ENCODE peak calls at places on chromosome 16, in four cellular contexts. H is kidney tubule cell; G is cardiac fibroblast; V is CD8-positive, alpha-beta T cell. K is an unnamed sample.

GRCh38 chr16:71474864-71475263 is 12.8 kb upstream of the ZNF23 start:
- DNase-seq in V (no peak), G (peak; percentile 92), H (peak; percentile 94), K (no peak)

GRCh38 chr16:2973081-2973480 is 3.9 kb downstream of the PAQR4 start:
- DNase-seq in G (no peak), H (no peak), V (no peak), K (no peak)

GRCh38 chr16:87982491-87983415 is 31.5 kb downstream of the BANP start:
- DNase-seq in H (peak; percentile 50), V (no peak), G (no peak), K (no peak)

GRCh38 chr16:75304521-75305363 is 53.3 kb upstream of the BCAR1 start:
- DNase-seq in V (no peak), H (peak; percentile 89), G (peak; percentile 94), K (no peak)

GRCh38 chr16:81891734-81892364 is 112.8 kb downstream of the PLCG2 start:
- DNase-seq in H (no peak), G (no peak), V (no peak), K (no peak)

GRCh38 chr16:85626191-85626951 is 13.2 kb downstream of the GSE1 start:
- DNase-seq in H (no peak), G (no peak), V (no peak), K (no peak)

GRCh38 chr16:58464047-58464915 is 35.7 kb upstream of the NDRG4 start:
- DNase-seq in V (no peak), G (no peak), H (peak; percentile 34), K (peak; percentile 15)

GRCh38 chr16:22843122-22843521 is 29.2 kb downstream of the HS3ST2 start:
- DNase-seq in G (no peak), V (no peak), H (no peak), K (no peak)

GRCh38 chr16:66925322-66925840 is at the start of gene RRAD:
- DNase-seq in H (peak; percentile 90), G (peak; percentile 40), V (no peak), K (no peak)

GRCh38 chr16:88264641-88265285 is 118.0 kb upstream of the ZNF469 start:
- DNase-seq in G (peak; percentile 95), H (peak; percentile 98), V (peak; percentile 42), K (no peak)

GRCh38 chr16:75044800-75045361 is 46.1 kb downstream of the ZNRF1 start:
- DNase-seq in V (no peak), H (no peak), G (peak; percentile 64), K (no peak)

GRCh38 chr16:74939688-74940087 is 45.2 kb downstream of the WDR59 start:
- DNase-seq in V (no peak), G (no peak), H (no peak), K (no peak)

GRCh38 chr16:48608871-48609452 is 1.0 kb downstream of the N4BP1 start:
- DNase-seq in H (no peak), G (no peak), V (no peak), K (no peak)

GRCh38 chr16:6104423-6104822 is 1006.8 kb upstream of the EEF2KMT start:
- DNase-seq in H (no peak), V (no peak), G (no peak), K (no peak)

GRCh38 chr16:27762441-27762840 is 212.5 kb downstream of the KATNIP start:
- DNase-seq in V (no peak), G (peak; percentile 45), H (peak; percentile 90), K (no peak)

GRCh38 chr16:10988164-10988803 is 43.9 kb downstream of the CLEC16A start:
- DNase-seq in G (no peak), H (peak; percentile 17), V (peak; percentile 8), K (no peak)

GRCh38 chr16:24639769-24640168 is 89.7 kb upstream of the TNRC6A start:
- DNase-seq in V (no peak), G (no peak), H (no peak), K (no peak)

GRCh38 chr16:75096730-75097129 is 19.9 kb downstream of the LDHD start:
- DNase-seq in H (no peak), G (no peak), V (no peak), K (no peak)

GRCh38 chr16:31395647-31396046 is 2.5 kb downstream of the ITGAD start:
- DNase-seq in G (no peak), H (no peak), V (no peak), K (no peak)

GRCh38 chr16:46743232-46743719 is 4.9 kb downstream of the MYLK3 start:
- DNase-seq in H (peak; percentile 50), G (peak; percentile 63), V (no peak), K (no peak)

GRCh38 chr16:1159325-1159972 is 6.5 kb downstream of the CACNA1H start:
- DNase-seq in G (no peak), V (no peak), H (no peak), K (no peak)

GRCh38 chr16:27179500-27180072 is 23.7 kb upstream of the KDM8 start:
- DNase-seq in V (peak; percentile 94), H (peak; percentile 56), G (peak; percentile 82), K (no peak)

GRCh38 chr16:53052519-53053501 is at the start of gene CHD9NB:
- DNase-seq in V (no peak), H (peak; percentile 97), G (peak; percentile 94), K (no peak)

GRCh38 chr16:27449434-27450188 is 47.6 kb downstream of the IL21R start:
- DNase-seq in V (peak; percentile 92), G (no peak), H (no peak), K (no peak)

GRCh38 chr16:26569793-26570192 is 496.9 kb upstream of the C16orf82 start:
- DNase-seq in G (no peak), H (peak; percentile 20), V (no peak), K (no peak)

GRCh38 chr16:68992521-68992920 is 112.9 kb upstream of the HAS3 start:
- DNase-seq in G (peak; percentile 89), V (no peak), H (peak; percentile 87), K (no peak)

GRCh38 chr16:86946981-86947380 is 368.6 kb downstream of the FOXL1 start:
- DNase-seq in V (no peak), G (no peak), H (no peak), K (no peak)

GRCh38 chr16:27462200-27462845 is 60.3 kb downstream of the IL21R start:
- DNase-seq in V (no peak), G (no peak), H (peak; percentile 12), K (no peak)

GRCh38 chr16:68298907-68299515 is 11.7 kb downstream of the SLC7A6OS start:
- DNase-seq in H (peak; percentile 83), G (peak; percentile 70), V (no peak), K (peak; percentile 21)

GRCh38 chr16:77663711-77664110 is 58.6 kb upstream of the NUDT7 start:
- DNase-seq in H (no peak), V (no peak), G (no peak), K (no peak)

GRCh38 chr16:62256406-62256805 is 220.2 kb upstream of the CDH8 start:
- DNase-seq in H (peak; percentile 6), V (no peak), G (no peak), K (no peak)

GRCh38 chr16:89823087-89823823 is 5.0 kb upstream of the SPIRE2 start:
- DNase-seq in H (no peak), G (no peak), V (no peak), K (no peak)

GRCh38 chr16:57084257-57084770 is 8.1 kb upstream of the CPNE2 start:
- DNase-seq in G (peak; percentile 80), V (peak; percentile 80), H (peak; percentile 75), K (no peak)